ENCODE peak calls at places on chromosomes 1 and 21, in five cellular contexts. One of them, this sample, is unnamed.

GRCh38 chr1:88890790-88891317 is 513 bp downstream of the GTF2B start:
- DNase-seq in activated CD8-positive, alpha-beta memory T cell treated with anti-CD3 and anti-CD28 coated beads for 24 hours: no peak
- DNase-seq in AG09309: no peak
- DNase-seq in stimulated activated CD8-positive, alpha-beta memory T cell treated with anti-CD3 and anti-CD28 coated beads, Interleukin-4, amount 100 ng/mL, for 1 hour: no peak
- DNase-seq in colonic mucosa: peak; percentile 38
- DNase-seq in this sample: no peak

GRCh38 chr1:175269151-175269550 is 76.6 kb upstream of the KIAA0040 start:
- DNase-seq in colonic mucosa: no peak
- DNase-seq in AG09309: no peak
- DNase-seq in stimulated activated CD8-positive, alpha-beta memory T cell treated with anti-CD3 and anti-CD28 coated beads, Interleukin-4, amount 100 ng/mL, for 1 hour: no peak
- DNase-seq in activated CD8-positive, alpha-beta memory T cell treated with anti-CD3 and anti-CD28 coated beads for 24 hours: no peak
- DNase-seq in this sample: no peak

GRCh38 chr1:159172599-159173291 is 1.3 kb downstream of the CADM3 start:
- DNase-seq in colonic mucosa: peak; percentile 23
- DNase-seq in stimulated activated CD8-positive, alpha-beta memory T cell treated with anti-CD3 and anti-CD28 coated beads, Interleukin-4, amount 100 ng/mL, for 1 hour: no peak
- DNase-seq in activated CD8-positive, alpha-beta memory T cell treated with anti-CD3 and anti-CD28 coated beads for 24 hours: no peak
- DNase-seq in AG09309: no peak
- DNase-seq in this sample: no peak

GRCh38 chr1:55252942-55253589 is 37.9 kb upstream of the USP24 start:
- DNase-seq in colonic mucosa: no peak
- DNase-seq in stimulated activated CD8-positive, alpha-beta memory T cell treated with anti-CD3 and anti-CD28 coated beads, Interleukin-4, amount 100 ng/mL, for 1 hour: no peak
- DNase-seq in AG09309: no peak
- DNase-seq in activated CD8-positive, alpha-beta memory T cell treated with anti-CD3 and anti-CD28 coated beads for 24 hours: no peak
- DNase-seq in this sample: no peak

GRCh38 chr1:23422313-23422877 is 2.2 kb downstream of the TCEA3 start:
- DNase-seq in stimulated activated CD8-positive, alpha-beta memory T cell treated with anti-CD3 and anti-CD28 coated beads, Interleukin-4, amount 100 ng/mL, for 1 hour: peak; percentile 8
- DNase-seq in activated CD8-positive, alpha-beta memory T cell treated with anti-CD3 and anti-CD28 coated beads for 24 hours: peak; percentile 75
- DNase-seq in AG09309: no peak
- DNase-seq in colonic mucosa: peak; percentile 96
- DNase-seq in this sample: no peak

GRCh38 chr21:40788635-40789034 is 58.3 kb downstream of the DSCAM start:
- DNase-seq in colonic mucosa: no peak
- DNase-seq in activated CD8-positive, alpha-beta memory T cell treated with anti-CD3 and anti-CD28 coated beads for 24 hours: no peak
- DNase-seq in AG09309: no peak
- DNase-seq in stimulated activated CD8-positive, alpha-beta memory T cell treated with anti-CD3 and anti-CD28 coated beads, Interleukin-4, amount 100 ng/mL, for 1 hour: no peak
- DNase-seq in this sample: no peak

GRCh38 chr1:38787041-38787440 is 72.5 kb downstream of the RRAGC start:
- DNase-seq in stimulated activated CD8-positive, alpha-beta memory T cell treated with anti-CD3 and anti-CD28 coated beads, Interleukin-4, amount 100 ng/mL, for 1 hour: no peak
- DNase-seq in colonic mucosa: no peak
- DNase-seq in AG09309: no peak
- DNase-seq in activated CD8-positive, alpha-beta memory T cell treated with anti-CD3 and anti-CD28 coated beads for 24 hours: no peak
- DNase-seq in this sample: no peak

GRCh38 chr1:12434686-12435085 is 183.3 kb downstream of the DHRS3 start:
- DNase-seq in activated CD8-positive, alpha-beta memory T cell treated with anti-CD3 and anti-CD28 coated beads for 24 hours: no peak
- DNase-seq in AG09309: no peak
- DNase-seq in stimulated activated CD8-positive, alpha-beta memory T cell treated with anti-CD3 and anti-CD28 coated beads, Interleukin-4, amount 100 ng/mL, for 1 hour: no peak
- DNase-seq in colonic mucosa: no peak
- DNase-seq in this sample: no peak

GRCh38 chr21:38376693-38377092 is 119.9 kb downstream of the KCNJ15 start:
- DNase-seq in AG09309: no peak
- DNase-seq in activated CD8-positive, alpha-beta memory T cell treated with anti-CD3 and anti-CD28 coated beads for 24 hours: no peak
- DNase-seq in stimulated activated CD8-positive, alpha-beta memory T cell treated with anti-CD3 and anti-CD28 coated beads, Interleukin-4, amount 100 ng/mL, for 1 hour: no peak
- DNase-seq in colonic mucosa: no peak
- DNase-seq in this sample: no peak

GRCh38 chr1:226871636-226872327 is 1.4 kb downstream of the PSEN2 start:
- DNase-seq in activated CD8-positive, alpha-beta memory T cell treated with anti-CD3 and anti-CD28 coated beads for 24 hours: peak; percentile 47
- DNase-seq in colonic mucosa: peak; percentile 16
- DNase-seq in AG09309: no peak
- DNase-seq in stimulated activated CD8-positive, alpha-beta memory T cell treated with anti-CD3 and anti-CD28 coated beads, Interleukin-4, amount 100 ng/mL, for 1 hour: no peak
- DNase-seq in this sample: no peak

GRCh38 chr21:17053321-17053720 is 459.5 kb upstream of the CXADR start:
- DNase-seq in colonic mucosa: no peak
- DNase-seq in AG09309: no peak
- DNase-seq in stimulated activated CD8-positive, alpha-beta memory T cell treated with anti-CD3 and anti-CD28 coated beads, Interleukin-4, amount 100 ng/mL, for 1 hour: no peak
- DNase-seq in activated CD8-positive, alpha-beta memory T cell treated with anti-CD3 and anti-CD28 coated beads for 24 hours: no peak
- DNase-seq in this sample: no peak

GRCh38 chr1:59692591-59692990 is 122.2 kb upstream of the HOOK1 start:
- DNase-seq in colonic mucosa: no peak
- DNase-seq in activated CD8-positive, alpha-beta memory T cell treated with anti-CD3 and anti-CD28 coated beads for 24 hours: no peak
- DNase-seq in AG09309: peak; percentile 97
- DNase-seq in stimulated activated CD8-positive, alpha-beta memory T cell treated with anti-CD3 and anti-CD28 coated beads, Interleukin-4, amount 100 ng/mL, for 1 hour: no peak
- DNase-seq in this sample: peak; percentile 95

GRCh38 chr1:172498858-172499257 is 34.1 kb upstream of the SUCO start:
- DNase-seq in stimulated activated CD8-positive, alpha-beta memory T cell treated with anti-CD3 and anti-CD28 coated beads, Interleukin-4, amount 100 ng/mL, for 1 hour: no peak
- DNase-seq in activated CD8-positive, alpha-beta memory T cell treated with anti-CD3 and anti-CD28 coated beads for 24 hours: no peak
- DNase-seq in colonic mucosa: no peak
- DNase-seq in AG09309: no peak
- DNase-seq in this sample: no peak

GRCh38 chr1:228963795-228964177 is 228.5 kb downstream of the RHOU start:
- DNase-seq in activated CD8-positive, alpha-beta memory T cell treated with anti-CD3 and anti-CD28 coated beads for 24 hours: no peak
- DNase-seq in stimulated activated CD8-positive, alpha-beta memory T cell treated with anti-CD3 and anti-CD28 coated beads, Interleukin-4, amount 100 ng/mL, for 1 hour: no peak
- DNase-seq in AG09309: no peak
- DNase-seq in colonic mucosa: no peak
- DNase-seq in this sample: no peak

GRCh38 chr1:44239337-44239960 is 26.2 kb downstream of the DMAP1 start:
- DNase-seq in colonic mucosa: no peak
- DNase-seq in stimulated activated CD8-positive, alpha-beta memory T cell treated with anti-CD3 and anti-CD28 coated beads, Interleukin-4, amount 100 ng/mL, for 1 hour: no peak
- DNase-seq in AG09309: no peak
- DNase-seq in activated CD8-positive, alpha-beta memory T cell treated with anti-CD3 and anti-CD28 coated beads for 24 hours: no peak
- DNase-seq in this sample: no peak

GRCh38 chr1:31295874-31296485 is 608 bp downstream of the SNRNP40 start:
- DNase-seq in AG09309: no peak
- DNase-seq in colonic mucosa: no peak
- DNase-seq in stimulated activated CD8-positive, alpha-beta memory T cell treated with anti-CD3 and anti-CD28 coated beads, Interleukin-4, amount 100 ng/mL, for 1 hour: no peak
- DNase-seq in activated CD8-positive, alpha-beta memory T cell treated with anti-CD3 and anti-CD28 coated beads for 24 hours: no peak
- DNase-seq in this sample: no peak

GRCh38 chr21:45256021-45256911 is 31.4 kb downstream of the POFUT2 start:
- DNase-seq in AG09309: no peak
- DNase-seq in colonic mucosa: no peak
- DNase-seq in stimulated activated CD8-positive, alpha-beta memory T cell treated with anti-CD3 and anti-CD28 coated beads, Interleukin-4, amount 100 ng/mL, for 1 hour: no peak
- DNase-seq in activated CD8-positive, alpha-beta memory T cell treated with anti-CD3 and anti-CD28 coated beads for 24 hours: peak; percentile 50
- DNase-seq in this sample: no peak

GRCh38 chr1:38570576-38570975 is 289.0 kb downstream of the RRAGC start:
- DNase-seq in activated CD8-positive, alpha-beta memory T cell treated with anti-CD3 and anti-CD28 coated beads for 24 hours: no peak
- DNase-seq in stimulated activated CD8-positive, alpha-beta memory T cell treated with anti-CD3 and anti-CD28 coated beads, Interleukin-4, amount 100 ng/mL, for 1 hour: no peak
- DNase-seq in colonic mucosa: no peak
- DNase-seq in AG09309: no peak
- DNase-seq in this sample: no peak

GRCh38 chr21:32306021-32306780 is 7.5 kb downstream of the MRAP start:
- DNase-seq in colonic mucosa: peak; percentile 14
- DNase-seq in stimulated activated CD8-positive, alpha-beta memory T cell treated with anti-CD3 and anti-CD28 coated beads, Interleukin-4, amount 100 ng/mL, for 1 hour: no peak
- DNase-seq in activated CD8-positive, alpha-beta memory T cell treated with anti-CD3 and anti-CD28 coated beads for 24 hours: peak; percentile 54
- DNase-seq in AG09309: no peak
- DNase-seq in this sample: no peak

GRCh38 chr1:2800664-2801045 is 838 bp downstream of the TTC34 start:
- DNase-seq in AG09309: no peak
- DNase-seq in activated CD8-positive, alpha-beta memory T cell treated with anti-CD3 and anti-CD28 coated beads for 24 hours: no peak
- DNase-seq in stimulated activated CD8-positive, alpha-beta memory T cell treated with anti-CD3 and anti-CD28 coated beads, Interleukin-4, amount 100 ng/mL, for 1 hour: no peak
- DNase-seq in colonic mucosa: no peak
- DNase-seq in this sample: no peak

GRCh38 chr1:169250795-169251194 is 116.8 kb downstream of the NME7 start:
- DNase-seq in activated CD8-positive, alpha-beta memory T cell treated with anti-CD3 and anti-CD28 coated beads for 24 hours: no peak
- DNase-seq in AG09309: no peak
- DNase-seq in colonic mucosa: no peak
- DNase-seq in stimulated activated CD8-positive, alpha-beta memory T cell treated with anti-CD3 and anti-CD28 coated beads, Interleukin-4, amount 100 ng/mL, for 1 hour: no peak
- DNase-seq in this sample: no peak

GRCh38 chr1:205813755-205814058 is 709 bp upstream of the SLC41A1 start:
- DNase-seq in AG09309: no peak
- DNase-seq in stimulated activated CD8-positive, alpha-beta memory T cell treated with anti-CD3 and anti-CD28 coated beads, Interleukin-4, amount 100 ng/mL, for 1 hour: no peak
- DNase-seq in colonic mucosa: no peak
- DNase-seq in activated CD8-positive, alpha-beta memory T cell treated with anti-CD3 and anti-CD28 coated beads for 24 hours: no peak
- DNase-seq in this sample: no peak

GRCh38 chr21:28671549-28672195 is 321.0 kb downstream of the LTN1 start:
- DNase-seq in activated CD8-positive, alpha-beta memory T cell treated with anti-CD3 and anti-CD28 coated beads for 24 hours: no peak
- DNase-seq in AG09309: peak; percentile 49
- DNase-seq in colonic mucosa: no peak
- DNase-seq in stimulated activated CD8-positive, alpha-beta memory T cell treated with anti-CD3 and anti-CD28 coated beads, Interleukin-4, amount 100 ng/mL, for 1 hour: no peak
- DNase-seq in this sample: no peak

GRCh38 chr1:53728196-53728595 is 10.8 kb downstream of the GLIS1 start:
- DNase-seq in activated CD8-positive, alpha-beta memory T cell treated with anti-CD3 and anti-CD28 coated beads for 24 hours: no peak
- DNase-seq in colonic mucosa: no peak
- DNase-seq in stimulated activated CD8-positive, alpha-beta memory T cell treated with anti-CD3 and anti-CD28 coated beads, Interleukin-4, amount 100 ng/mL, for 1 hour: no peak
- DNase-seq in AG09309: no peak
- DNase-seq in this sample: no peak

GRCh38 chr1:65832296-65832695 is 39.6 kb downstream of the PDE4B start:
- DNase-seq in colonic mucosa: no peak
- DNase-seq in AG09309: peak; percentile 35
- DNase-seq in activated CD8-positive, alpha-beta memory T cell treated with anti-CD3 and anti-CD28 coated beads for 24 hours: no peak
- DNase-seq in stimulated activated CD8-positive, alpha-beta memory T cell treated with anti-CD3 and anti-CD28 coated beads, Interleukin-4, amount 100 ng/mL, for 1 hour: no peak
- DNase-seq in this sample: no peak